ENCODE peak calls at places on chromosomes 13 and 19, in six cellular contexts. Q is SK-N-SH, F is H1, S is GM12878, K is HCT116, Z is HepG2. C is an unnamed sample.
A peak's percentile ranks its signal among the peaks of the same experiment; 100 is the strongest.

GRCh38 chr13:29693297-29693945 is 97.9 kb upstream of the SLC7A1 start:
- DNase-seq in K (no peak), Q (no peak), S (no peak), F (no peak), Z (no peak), C (peak; percentile 9)

GRCh38 chr19:4566402-4567051 is 7.0 kb upstream of the SEMA6B start:
- DNase-seq in S (no peak), Z (no peak), K (no peak), Q (peak; percentile 17), F (no peak), C (no peak)

GRCh38 chr13:77509221-77509620 is 26.3 kb upstream of the SCEL start:
- DNase-seq in Z (no peak), F (no peak), Q (no peak), K (no peak), S (no peak), C (no peak)

GRCh38 chr13:73661687-73662425 is 472.3 kb downstream of the KLF12 start:
- DNase-seq in S (no peak), Z (peak; percentile 25), Q (no peak), F (no peak), K (no peak), C (no peak)

GRCh38 chr19:29308977-29309520 is 96.1 kb upstream of the UQCRFS1 start:
- DNase-seq in K (no peak), Q (no peak), F (peak; percentile 60), Z (no peak), S (no peak), C (no peak)

GRCh38 chr13:113509989-113510388 is 19.5 kb upstream of the DCUN1D2 start:
- DNase-seq in K (no peak), Q (no peak), S (no peak), F (no peak), Z (no peak), C (no peak)

GRCh38 chr13:24208314-24208713 is 47.8 kb downstream of the SPATA13 start:
- DNase-seq in Q (no peak), Z (no peak), K (peak; percentile 28), S (no peak), F (no peak), C (no peak)

GRCh38 chr19:8578642-8579265 is 1.5 kb upstream of the MYO1F start:
- DNase-seq in Q (peak; percentile 85), F (peak; percentile 96), S (no peak), Z (peak; percentile 35), K (peak; percentile 47), C (peak; percentile 62)

GRCh38 chr13:30880151-30880551 is 25.9 kb upstream of the MEDAG start:
- DNase-seq in Z (no peak), F (no peak), Q (no peak), K (no peak), S (no peak), C (no peak)

GRCh38 chr13:111518161-111518791 is 197.8 kb downstream of the TEX29 start:
- DNase-seq in S (no peak), Z (no peak), K (no peak), Q (no peak), F (no peak), C (no peak)

GRCh38 chr13:32746474-32746873 is 160.2 kb downstream of the PDS5B start:
- DNase-seq in S (no peak), Q (no peak), Z (no peak), K (no peak), F (no peak), C (no peak)

GRCh38 chr13:113804703-113805430 is 45.8 kb downstream of the TMEM255B start:
- DNase-seq in Z (no peak), S (no peak), Q (no peak), F (no peak), K (no peak), C (no peak)

GRCh38 chr19:29288276-29288675 is 75.3 kb upstream of the UQCRFS1 start:
- DNase-seq in F (no peak), K (no peak), Z (no peak), S (no peak), Q (no peak), C (no peak)

GRCh38 chr19:47158879-47159509 is 28.4 kb downstream of the SAE1 start:
- DNase-seq in Q (no peak), S (no peak), K (no peak), Z (no peak), F (no peak), C (no peak)

GRCh38 chr13:24180743-24181384 is 20.3 kb downstream of the SPATA13 start:
- DNase-seq in Z (no peak), F (peak; percentile 1), S (no peak), K (no peak), Q (no peak), C (no peak)

DNA sequence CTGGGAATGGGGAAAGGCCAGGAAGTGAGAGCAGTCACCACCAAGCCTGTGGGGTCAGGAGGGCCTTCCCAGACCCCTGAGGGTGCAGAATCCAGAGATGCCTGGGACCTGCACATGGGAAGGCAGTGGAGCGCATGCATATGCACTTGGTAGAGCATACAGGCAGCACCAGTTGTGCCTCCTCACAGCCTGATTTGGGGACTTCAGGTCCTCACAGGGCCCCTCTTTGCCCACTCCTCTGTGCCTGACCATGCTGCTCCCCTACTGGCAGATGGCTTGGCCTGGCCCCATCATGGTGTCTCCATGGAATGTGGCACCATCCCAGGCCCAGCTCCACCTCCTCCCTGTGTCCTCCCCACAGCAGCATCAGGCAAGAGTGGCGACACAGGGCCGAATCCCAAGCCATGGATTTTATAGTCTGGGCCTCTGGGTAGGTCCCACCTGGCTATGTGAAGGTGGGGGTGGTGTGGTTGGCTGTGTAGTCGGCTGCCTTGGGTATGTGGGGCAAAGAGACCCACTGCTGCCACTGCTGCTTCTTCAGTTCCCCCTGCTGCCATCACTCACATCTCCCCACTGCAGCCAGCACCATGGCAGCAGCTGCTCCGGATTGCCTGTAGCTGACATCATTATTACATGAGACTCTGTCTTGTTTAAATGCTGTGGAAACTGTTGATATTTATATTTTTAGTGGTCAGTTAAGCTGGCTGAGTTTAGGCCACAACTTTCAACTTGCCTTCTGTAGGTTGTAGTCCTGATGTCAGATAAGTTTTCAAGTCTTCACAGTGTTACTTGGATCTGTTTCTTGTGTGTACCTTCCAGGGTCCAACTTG is 247.0 kb downstream of the GPC6 start:
- DNase-seq in Z (no peak), Q (no peak), S (no peak), F (no peak), K (no peak), C (no peak)
- TF ChIP-seq JUND in Z (no peak), Q (no peak), S (no peak), F (no peak), K (no peak), C (no peak)

DNA sequence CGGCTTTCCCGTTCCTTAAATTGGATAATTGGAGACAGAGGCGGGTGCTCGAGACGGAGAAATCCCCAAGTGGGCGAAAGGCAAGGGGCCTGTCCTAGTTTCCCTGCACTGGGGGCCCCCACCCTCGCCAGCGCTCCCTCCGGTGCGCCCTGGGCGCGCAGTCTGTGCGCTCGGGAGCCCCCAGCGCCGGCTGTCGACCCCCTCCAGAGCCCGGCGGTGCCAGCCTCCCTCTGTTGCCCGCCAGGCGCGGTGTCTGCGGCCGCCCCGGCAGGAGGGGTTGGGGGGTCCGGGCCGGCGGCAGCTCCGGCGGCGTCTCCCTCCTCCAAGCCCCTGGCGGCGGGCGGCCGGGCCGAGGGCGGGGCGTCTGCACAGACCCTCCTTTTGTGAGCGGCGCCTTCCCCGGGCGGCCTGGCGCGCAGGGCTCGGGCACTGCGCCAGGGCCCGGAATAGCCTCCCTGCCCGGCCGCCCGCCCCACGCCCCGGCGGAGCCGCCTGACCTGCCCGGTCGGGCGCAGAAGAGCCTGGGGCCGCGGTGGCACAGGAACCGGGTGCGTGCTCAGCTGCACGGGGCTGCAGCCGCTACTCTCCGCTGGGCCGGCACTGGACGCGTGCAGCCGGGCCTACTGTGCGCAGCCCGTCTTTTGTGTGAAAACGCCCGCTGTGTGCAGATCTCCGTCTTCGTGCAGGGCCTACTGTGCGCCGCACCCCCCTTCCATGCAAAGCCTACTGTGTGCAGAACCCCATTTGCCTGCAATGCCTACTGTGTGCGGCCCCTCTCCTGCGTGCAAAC is 13.2 kb downstream of the GADD45B start:
- DNase-seq in F (peak; percentile 74), S (no peak), Q (peak; percentile 92), K (no peak), Z (no peak), C (peak; percentile 79)
- TF ChIP-seq JUND in F (no peak), S (no peak), Q (no peak), K (no peak), Z (no peak), C (no peak)

DNA sequence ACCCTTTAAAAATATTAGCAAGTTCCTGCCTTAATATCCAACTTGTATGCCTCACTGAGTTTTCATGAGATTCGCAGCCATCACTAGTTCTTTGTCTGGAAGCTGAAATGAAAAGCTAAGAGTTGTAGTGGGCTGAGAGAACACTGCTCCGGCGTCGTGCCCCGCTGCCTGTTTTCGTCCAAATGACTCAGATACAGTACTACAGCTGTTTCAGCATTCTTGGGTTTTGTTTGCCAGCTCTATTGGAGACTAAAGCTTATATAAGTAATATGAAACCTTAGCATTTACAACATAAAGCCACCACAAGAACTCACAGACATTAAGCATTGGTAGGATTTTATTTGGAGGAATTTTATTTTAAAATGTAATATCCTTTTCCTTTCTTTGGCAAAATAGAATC is 299.7 kb downstream of the DLEU7 start:
- DNase-seq in F (no peak), Z (no peak), Q (no peak), K (no peak), S (no peak), C (no peak)
- TF ChIP-seq JUND in F (no peak), Z (no peak), Q (no peak), K (no peak), S (no peak), C (no peak)

DNA sequence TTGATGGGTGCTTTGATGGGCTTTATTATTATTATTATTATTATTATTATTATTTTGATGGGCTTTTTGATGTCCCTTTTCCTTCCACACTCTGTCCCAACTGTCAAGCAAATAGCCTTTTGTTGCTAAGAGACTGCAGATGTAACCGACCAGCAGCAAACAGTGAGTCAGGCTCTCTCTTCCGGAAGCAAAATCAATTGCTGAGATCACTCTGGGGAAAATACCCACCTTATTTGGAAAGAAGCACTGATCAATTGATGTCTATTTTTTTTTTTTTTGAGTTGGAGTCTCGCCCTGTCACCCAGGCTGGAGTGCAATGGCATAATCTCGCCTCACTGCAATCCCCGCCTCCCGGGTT is 2.9 kb downstream of the LDLR start:
- DNase-seq in Z (peak; percentile 92), F (no peak), Q (no peak), S (no peak), K (peak; percentile 56), C (peak; percentile 33)
- TF ChIP-seq JUND in Z (no peak), F (no peak), Q (no peak), S (no peak), K (no peak), C (no peak)

GRCh38 chr13:22757530-22758120 is 423.2 kb upstream of the SGCG start:
- DNase-seq in S (no peak), K (no peak), Z (no peak), Q (peak; percentile 12), F (no peak), C (peak; percentile 30)
- TF ChIP-seq JUND in S (no peak), K (no peak), Z (no peak), Q (no peak), F (no peak), C (no peak)